ENCODE peak calls at places on chromosomes 2 and 18, in six cellular contexts. T is ovary, P is adrenal gland, I is endothelial cell of umbilical vein, J is IMR-90, Y is heart left ventricle. E is an unnamed sample.
A peak's percentile ranks its signal among the peaks of the same experiment; 100 is the strongest.

GRCh38 chr2:157822993-157823392 is 53.1 kb downstream of the ACVR1 start:
- DNase-seq in T (no peak), P (no peak), I (peak; percentile 52), J (peak; percentile 83), Y (no peak), E (no peak)

GRCh38 chr2:27152102-27152795 is 3.4 kb downstream of the TCF23 start:
- DNase-seq in T (no peak), P (no peak), I (no peak), J (no peak), Y (no peak), E (no peak)

GRCh38 chr2:165122521-165122920 is 81.3 kb downstream of the SCN3A start:
- DNase-seq in T (no peak), P (no peak), I (no peak), J (no peak), Y (no peak), E (no peak)

GRCh38 chr2:29627366-29627765 is 294.0 kb downstream of the ALK start:
- DNase-seq in T (no peak), P (no peak), I (no peak), J (peak; percentile 91), Y (no peak), E (no peak)

GRCh38 chr18:44625367-44625766 is 55.3 kb upstream of the SETBP1 start:
- DNase-seq in T (no peak), P (no peak), I (no peak), J (no peak), Y (no peak), E (no peak)

GRCh38 chr2:138293045-138293444 is 208.5 kb upstream of the SPOPL start:
- DNase-seq in T (no peak), P (no peak), I (no peak), J (no peak), Y (no peak), E (no peak)

GRCh38 chr2:10414000-10414451 is 34.1 kb downstream of the ODC1 start:
- DNase-seq in T (no peak), P (no peak), I (no peak), J (peak; percentile 68), Y (no peak), E (no peak)

GRCh38 chr2:230692760-230693159 is 19.9 kb upstream of the CAB39 start:
- DNase-seq in T (no peak), P (no peak), I (no peak), J (peak; percentile 73), Y (no peak), E (no peak)

GRCh38 chr18:74534150-74534969 is at the start of gene CNDP1:
- DNase-seq in T (no peak), P (no peak), I (no peak), J (no peak), Y (no peak), E (no peak)

GRCh38 chr18:48085781-48086487 is 155.5 kb upstream of the SMAD2 start:
- DNase-seq in T (no peak), P (no peak), I (no peak), J (no peak), Y (no peak), E (no peak)
- TF ChIP-seq POLR2A in T (no peak), P (no peak), I (no peak), J (no peak), Y (no peak), E (no peak)

DNA sequence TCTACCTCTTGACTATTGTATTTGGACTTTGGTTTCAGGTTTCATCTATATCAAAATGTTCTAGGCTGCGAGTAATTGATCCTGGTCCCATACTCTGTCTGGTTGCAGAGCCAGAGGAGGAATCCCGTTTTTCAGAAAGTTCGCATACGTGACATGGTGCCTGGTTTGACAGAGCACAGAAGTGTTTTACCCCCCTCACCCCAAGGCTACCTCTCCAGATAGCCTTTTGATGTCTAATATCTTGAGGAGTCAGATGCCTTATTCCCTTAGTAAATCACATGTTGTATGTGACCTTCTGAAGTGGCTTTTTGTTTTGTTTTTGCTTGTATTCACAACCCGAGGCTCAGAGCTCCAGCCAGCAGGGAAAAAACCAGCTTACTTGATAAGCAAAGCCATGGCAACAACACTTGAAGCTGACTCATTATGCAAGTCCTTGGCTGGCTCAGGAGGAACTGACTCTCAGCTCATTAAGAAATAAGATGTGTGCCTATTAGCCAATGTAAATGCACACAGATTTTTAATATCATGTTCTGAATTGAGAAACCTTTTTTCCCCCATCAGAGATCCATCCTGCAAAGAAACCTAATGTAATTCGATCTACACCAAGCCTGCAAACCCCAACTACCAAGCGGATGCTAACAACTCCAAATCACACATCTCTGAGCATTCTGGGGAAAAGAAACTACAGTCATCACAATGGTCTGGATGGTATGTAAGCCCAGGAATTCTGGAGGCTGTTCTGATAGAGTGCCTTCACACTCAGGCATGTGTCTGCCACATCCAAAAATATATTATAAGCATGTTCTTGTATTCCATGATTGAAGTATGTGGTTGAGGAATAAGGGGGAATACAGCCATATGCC is 41.4 kb downstream of the OXER1 start:
- DNase-seq in T (peak; percentile 50), P (peak; percentile 88), I (peak; percentile 80), J (peak; percentile 89), Y (peak; percentile 39), E (peak; percentile 12)
- H3K27ac ChIP-seq in T (no peak overlapping the region), P (peak overlapping the region; percentile 76), I (no peak overlapping the region), J (no peak overlapping the region), Y (no peak overlapping the region), E (no peak overlapping the region)

GRCh38 chr2:89811295-89811694 is 1119.8 kb downstream of the RPIA start:
- DNase-seq in T (no peak), P (no peak), I (no peak), J (no peak), Y (no peak), E (no peak)
- H3K9me3 ChIP-seq in T (peaks cover 4% of the 10 kb centered on the region), P (no peaks in the 10 kb centered on the region), I (peaks cover 43% of the 10 kb centered on the region), J (peaks cover 32% of the 10 kb centered on the region), Y (peaks cover 88% of the 10 kb centered on the region), E (no peaks in the 10 kb centered on the region)

DNA sequence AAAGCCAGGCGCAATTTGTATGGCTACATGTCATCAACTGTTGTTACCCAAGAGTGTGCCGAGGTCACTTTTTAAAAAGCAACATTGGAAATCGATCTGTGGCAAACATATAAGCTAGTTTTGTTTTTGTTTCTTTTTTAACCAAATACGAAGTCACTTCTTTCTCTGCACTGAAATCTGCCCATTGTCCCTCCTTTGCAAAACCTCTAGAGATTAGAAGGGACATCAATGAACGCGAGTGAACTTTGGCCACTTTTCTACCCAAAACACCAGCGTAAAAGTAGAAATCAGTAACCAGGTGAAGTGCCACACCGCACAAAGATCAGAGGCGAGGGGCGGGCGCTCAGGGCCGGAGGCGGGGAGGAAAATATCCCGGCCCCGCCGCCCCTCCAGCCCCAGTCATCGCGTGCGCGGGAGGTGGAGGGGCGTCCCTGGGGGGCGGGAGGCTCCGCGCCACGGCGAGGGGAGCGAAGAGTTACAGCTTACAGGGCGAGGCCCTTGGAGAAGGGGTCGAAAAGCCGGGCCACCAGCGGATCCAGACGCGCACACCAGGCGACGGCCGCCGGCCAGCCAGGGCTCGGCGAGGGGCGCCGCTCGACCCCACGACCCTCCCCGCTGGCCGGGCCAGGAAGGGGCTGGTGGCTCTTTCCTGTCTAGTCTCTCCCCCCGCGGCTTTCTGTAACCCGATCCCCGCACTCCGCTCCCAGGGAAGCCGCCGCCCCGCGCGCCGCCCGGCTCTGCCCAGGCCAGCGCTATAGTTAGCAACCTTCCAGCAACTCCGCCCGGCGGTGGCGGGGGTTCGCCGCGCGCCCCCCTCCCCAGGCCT is 993 bp downstream of the RBMS1 start:
- DNase-seq in T (peak; percentile 82), P (peak; percentile 76), I (peak; percentile 72), J (peak; percentile 67), Y (peak; percentile 85), E (no peak)
- TF ChIP-seq POLR2A in T (peak; percentile 30), P (peak; percentile 50), I (peak; percentile 59), J (peak; percentile 75), Y (no peak), E (no peak)

GRCh38 chr18:48260237-48260636 is 148.9 kb downstream of the ZBTB7C start:
- DNase-seq in T (no peak), P (no peak), I (no peak), J (no peak), Y (no peak), E (no peak)

GRCh38 chr18:48263913-48264506 is 145.2 kb downstream of the ZBTB7C start:
- DNase-seq in T (no peak), P (no peak), I (no peak), J (no peak), Y (no peak), E (no peak)

GRCh38 chr18:48265328-48265727 is 143.9 kb downstream of the ZBTB7C start:
- DNase-seq in T (no peak), P (no peak), I (no peak), J (no peak), Y (no peak), E (no peak)

GRCh38 chr18:48264508-48264907 is 144.7 kb downstream of the ZBTB7C start:
- DNase-seq in T (no peak), P (no peak), I (no peak), J (no peak), Y (no peak), E (no peak)

GRCh38 chr18:48263421-48263820 is 145.8 kb downstream of the ZBTB7C start:
- DNase-seq in T (no peak), P (no peak), I (no peak), J (no peak), Y (no peak), E (no peak)
- H3K27ac ChIP-seq in T (no peak overlapping the region), P (no peak overlapping the region), I (no peak overlapping the region), J (no peak overlapping the region), Y (no peak overlapping the region), E (no peak overlapping the region)

GRCh38 chr2:24898122-24899109 is 21.6 kb downstream of the ADCY3 start:
- DNase-seq in T (no peak), P (no peak), I (no peak), J (no peak), Y (no peak), E (no peak)

GRCh38 chr2:24891201-24891600 is 28.8 kb downstream of the ADCY3 start:
- DNase-seq in T (no peak), P (no peak), I (no peak), J (peak; percentile 18), Y (no peak), E (no peak)

GRCh38 chr2:24892928-24893327 is 27.1 kb downstream of the ADCY3 start:
- DNase-seq in T (no peak), P (no peak), I (no peak), J (peak; percentile 63), Y (no peak), E (no peak)

GRCh38 chr2:24893934-24894333 is 26.1 kb downstream of the ADCY3 start:
- DNase-seq in T (no peak), P (no peak), I (no peak), J (peak; percentile 83), Y (no peak), E (no peak)

DNA sequence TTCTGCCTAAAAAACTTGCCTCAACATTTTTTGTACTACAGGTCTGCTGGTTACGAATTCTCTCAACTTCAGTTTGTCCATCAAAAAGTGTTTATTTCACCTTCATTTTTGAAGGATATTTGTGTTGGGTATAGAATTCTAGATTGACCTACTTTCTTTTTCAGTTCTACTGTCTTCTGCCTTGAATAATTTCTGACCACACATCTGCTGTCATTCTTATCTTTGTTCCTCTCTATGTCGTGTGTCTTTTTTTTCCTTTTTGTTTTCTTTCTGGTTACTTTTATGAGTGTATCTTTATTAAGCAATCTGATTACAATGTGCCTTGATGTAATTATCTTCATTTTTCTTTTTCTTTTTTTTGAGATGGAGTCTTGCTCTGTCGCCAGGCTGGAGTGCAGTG is 25.3 kb downstream of the ADCY3 start:
- DNase-seq in T (no peak), P (no peak), I (no peak), J (no peak), Y (no peak), E (no peak)
- H3K9me3 ChIP-seq in T (no peaks in the 10 kb centered on the region), P (no peaks in the 10 kb centered on the region), I (no peaks in the 10 kb centered on the region), J (peaks cover 13% of the 10 kb centered on the region), Y (peaks cover 24% of the 10 kb centered on the region), E (peaks cover 16% of the 10 kb centered on the region)

GRCh38 chr2:20623241-20623640 is 27.7 kb downstream of the HS1BP3 start:
- DNase-seq in T (peak; percentile 15), P (peak; percentile 36), I (no peak), J (no peak), Y (peak; percentile 27), E (no peak)
- TF ChIP-seq POLR2A in T (no peak), P (no peak), I (no peak), J (no peak), Y (no peak), E (no peak)

E was measured in esophagus squamous epithelium.